ENCODE peak calls at places on chromosomes 5 and 9, in six cellular contexts. D is AG04450, U is A549, I is GM23338, R is prostate gland, S is fibroblast of pulmonary artery. Y is an unnamed sample.

GRCh38 chr5:1014346-1014745 is 5.7 kb downstream of the NKD2 start:
- DNase-seq in D (no peak), U (no peak), I (no peak), R (no peak), S (no peak), Y (no peak)

GRCh38 chr5:58847041-58847440 is 264.2 kb downstream of the RAB3C start:
- DNase-seq in D (no peak), U (no peak), I (no peak), R (no peak), S (no peak), Y (no peak)

GRCh38 chr5:96149546-96149945 is 187.9 kb upstream of the ELL2 start:
- DNase-seq in D (no peak), U (peak; percentile 39), I (no peak), R (peak; percentile 44), S (peak; percentile 17), Y (peak; percentile 65)

GRCh38 chr5:1099931-1100651 is 11.8 kb downstream of the SLC12A7 start:
- DNase-seq in D (no peak), U (no peak), I (peak; percentile 61), R (no peak), S (peak; percentile 17), Y (no peak)

GRCh38 chr9:134923466-134923865 is 5.8 kb upstream of the FCN1 start:
- DNase-seq in D (no peak), U (no peak), I (no peak), R (no peak), S (no peak), Y (no peak)

GRCh38 chr5:80212171-80212667 is 43.6 kb downstream of the SERINC5 start:
- DNase-seq in D (no peak), U (no peak), I (no peak), R (no peak), S (no peak), Y (no peak)

GRCh38 chr5:164319161-164319560 is 813.7 kb downstream of the MAT2B start:
- DNase-seq in D (no peak), U (no peak), I (no peak), R (no peak), S (no peak), Y (no peak)

GRCh38 chr9:126953089-126953809 is 38.7 kb downstream of the RALGPS1 start:
- DNase-seq in D (peak; percentile 78), U (no peak), I (no peak), R (no peak), S (peak; percentile 80), Y (peak; percentile 76)

GRCh38 chr5:6730407-6730806 is 17.2 kb downstream of the TENT4A start:
- DNase-seq in D (no peak), U (no peak), I (no peak), R (no peak), S (no peak), Y (no peak)

GRCh38 chr5:163535290-163535689 is 29.9 kb downstream of the MAT2B start:
- DNase-seq in D (no peak), U (no peak), I (no peak), R (no peak), S (no peak), Y (no peak)

GRCh38 chr9:117405950-117406705 is 8.7 kb downstream of the ASTN2 start:
- DNase-seq in D (no peak), U (no peak), I (peak; percentile 44), R (peak; percentile 10), S (no peak), Y (no peak)

GRCh38 chr5:139648205-139649081 is at the start of gene CXXC5:
- DNase-seq in D (peak; percentile 68), U (peak; percentile 81), I (peak; percentile 88), R (peak; percentile 82), S (peak; percentile 85), Y (peak; percentile 92)

GRCh38 chr5:111585291-111585690 is 73.0 kb upstream of the STARD4 start:
- DNase-seq in D (no peak), U (no peak), I (no peak), R (no peak), S (no peak), Y (no peak)

GRCh38 chr5:123180178-123180577 is 91.1 kb downstream of the PRDM6 start:
- DNase-seq in D (no peak), U (no peak), I (no peak), R (no peak), S (no peak), Y (peak; percentile 10)

GRCh38 chr9:94865599-94866456 is 139.3 kb downstream of the AOPEP start:
- DNase-seq in D (peak; percentile 78), U (peak; percentile 62), I (no peak), R (no peak), S (no peak), Y (peak; percentile 75)

GRCh38 chr9:131289301-131290038 is at the start of gene PLPP7:
- DNase-seq in D (no peak), U (no peak), I (peak; percentile 84), R (no peak), S (peak; percentile 56), Y (peak; percentile 79)

GRCh38 chr5:83711982-83712601 is 8.6 kb downstream of the HAPLN1 start:
- DNase-seq in D (no peak), U (peak; percentile 59), I (peak; percentile 77), R (peak; percentile 20), S (peak; percentile 66), Y (peak; percentile 36)

GRCh38 chr5:177606071-177607051 is 6.4 kb downstream of the B4GALT7 start:
- DNase-seq in D (no peak), U (no peak), I (no peak), R (no peak), S (no peak), Y (no peak)

GRCh38 chr5:54519083-54519541 is 1.6 kb downstream of the SNX18 start:
- DNase-seq in D (no peak), U (no peak), I (no peak), R (peak; percentile 5), S (no peak), Y (no peak)

GRCh38 chr5:103232393-103232999 is 26.1 kb upstream of the MACIR start:
- DNase-seq in D (no peak), U (peak; percentile 49), I (peak; percentile 56), R (no peak), S (peak; percentile 74), Y (peak; percentile 47)

DNA sequence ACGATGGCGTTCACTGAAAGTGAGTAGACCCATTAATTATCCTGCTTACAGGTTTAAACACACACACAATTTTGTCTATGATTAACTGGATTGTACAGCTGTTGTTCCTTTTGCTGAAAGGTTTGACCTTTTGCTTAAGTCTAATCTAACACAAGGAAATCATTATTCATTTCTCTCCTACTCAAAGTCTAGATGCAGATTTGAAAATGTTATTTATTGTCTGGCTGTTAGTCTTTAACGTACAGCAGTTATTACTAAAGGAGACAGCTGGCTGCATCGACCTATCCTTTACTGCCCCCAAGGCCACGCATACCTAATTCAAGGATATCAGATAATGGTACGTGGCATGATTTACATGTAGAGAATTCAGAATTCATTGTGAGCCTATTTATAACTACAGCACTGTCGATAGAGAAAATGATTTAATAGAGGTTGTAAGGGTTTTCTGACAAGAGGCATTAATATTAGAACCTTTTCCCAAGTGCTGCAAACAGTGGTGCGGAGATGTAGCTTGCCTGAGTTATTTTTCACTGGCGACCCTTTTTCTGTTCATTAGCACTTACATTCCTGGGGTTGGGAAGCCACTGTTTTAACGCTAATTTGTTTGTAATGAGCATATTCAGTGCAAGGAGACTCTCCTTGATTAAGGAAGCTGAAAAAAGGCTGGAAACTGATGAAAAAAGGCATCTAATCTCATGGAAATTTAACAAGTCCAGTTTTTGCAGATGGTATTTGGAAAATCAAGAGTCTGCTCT is 368.4 kb upstream of the GRAMD2B start:
- DNase-seq in D (no peak), U (no peak), I (peak; percentile 59), R (no peak), S (no peak), Y (no peak)
- TF ChIP-seq CTCF in D (no peak), U (no peak), I (peak; percentile 23), R (no peak), S (no peak), Y (no peak)

DNA sequence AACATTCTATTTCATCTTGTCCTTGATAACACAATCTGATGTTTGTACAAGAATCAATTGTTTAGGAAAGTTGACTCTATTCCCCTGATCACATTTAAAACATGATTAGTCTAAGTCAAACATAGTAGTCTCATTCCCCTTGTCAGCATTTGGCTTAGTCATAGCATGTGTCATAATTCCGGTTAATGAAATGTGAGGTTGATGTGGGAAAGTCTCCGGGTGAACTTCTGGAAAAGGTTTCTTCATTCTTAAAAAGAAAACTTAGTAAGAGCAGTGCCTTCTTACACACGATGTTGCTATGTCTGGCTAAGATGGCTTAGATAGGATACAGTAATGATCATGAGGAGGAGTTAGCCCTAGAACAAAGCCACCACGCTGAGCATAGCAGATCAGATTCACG is 462.5 kb upstream of the PAPPA start:
- DNase-seq in D (peak; percentile 93), U (peak; percentile 83), I (no peak), R (no peak), S (peak; percentile 98), Y (peak; percentile 99)
- H3K4me3 ChIP-seq in D (no peak overlapping the region), U (no peak overlapping the region), I (no peak overlapping the region), R (no peak overlapping the region), S (no peak overlapping the region), Y (no peak overlapping the region)

GRCh38 chr5:56814361-56814962 is 887 bp upstream of the MAP3K1 start:
- DNase-seq in D (no peak), U (peak; percentile 31), I (peak; percentile 60), R (peak; percentile 40), S (no peak), Y (no peak)

GRCh38 chr5:56816546-56817081 is 1.3 kb downstream of the MAP3K1 start:
- DNase-seq in D (no peak), U (peak; percentile 46), I (peak; percentile 89), R (peak; percentile 55), S (peak; percentile 49), Y (peak; percentile 52)

GRCh38 chr5:56813302-56813701 is 2.0 kb upstream of the MAP3K1 start:
- DNase-seq in D (no peak), U (no peak), I (no peak), R (no peak), S (no peak), Y (no peak)

GRCh38 chr5:56815657-56816545 is 552 bp downstream of the MAP3K1 start:
- DNase-seq in D (no peak), U (peak; percentile 41), I (peak; percentile 46), R (peak; percentile 30), S (peak; percentile 42), Y (peak; percentile 40)

GRCh38 chr5:56814963-56815656 is at the start of gene MAP3K1:
- DNase-seq in D (no peak), U (peak; percentile 79), I (peak; percentile 69), R (peak; percentile 90), S (peak; percentile 74), Y (peak; percentile 54)
- TF ChIP-seq CTCF in D (no peak), U (no peak), I (no peak), R (no peak), S (no peak), Y (no peak)

DNA sequence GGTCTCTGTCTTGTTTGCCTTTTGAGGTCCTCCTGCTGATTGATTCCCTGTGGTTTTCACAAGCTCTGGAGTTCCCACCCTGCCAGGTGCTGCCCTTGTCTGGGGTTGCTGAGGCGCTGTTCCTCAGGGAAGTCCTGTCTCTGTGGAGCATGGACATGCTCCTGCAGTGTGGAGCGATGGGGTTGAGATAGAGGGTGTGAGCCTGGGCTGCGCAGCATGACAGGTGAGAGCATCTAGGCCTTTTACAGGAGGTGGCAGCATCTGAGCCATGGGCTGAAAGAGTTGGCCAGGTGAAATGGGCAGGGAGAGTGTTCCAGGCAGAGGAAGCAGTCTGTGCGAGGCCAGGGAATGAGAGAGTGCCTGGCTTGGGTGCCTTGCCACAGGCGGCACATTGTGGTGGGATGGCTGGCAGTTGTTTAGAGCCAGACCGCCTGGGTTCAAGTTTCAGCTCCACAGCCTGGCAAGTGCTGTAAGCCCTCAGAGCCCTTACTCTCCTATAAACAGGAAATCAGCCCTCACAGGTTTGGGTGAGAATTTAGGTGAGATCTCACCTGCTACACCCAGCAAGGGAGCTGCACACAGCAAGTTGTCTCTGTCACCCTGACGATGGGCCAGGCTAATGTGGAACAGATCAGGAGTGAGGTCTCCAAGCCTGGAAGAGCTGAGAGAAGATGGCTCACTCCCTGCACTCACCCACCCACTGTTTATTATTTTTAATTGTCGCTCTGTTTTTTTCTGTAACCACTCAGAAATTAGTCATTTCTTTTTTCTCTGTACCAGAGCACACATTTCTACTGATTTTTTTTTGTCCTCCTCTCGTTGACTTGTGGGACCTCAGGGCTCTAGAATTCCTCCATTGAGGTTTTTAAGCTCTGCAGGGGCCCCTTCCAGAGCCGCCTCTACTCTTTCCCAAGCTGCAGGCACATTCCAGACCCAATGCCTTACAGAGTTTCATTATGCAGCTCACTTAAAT is 19.6 kb downstream of the TCOF1 start:
- DNase-seq in D (peak; percentile 26), U (no peak), I (no peak), R (no peak), S (no peak), Y (peak; percentile 57)
- H3K4me3 ChIP-seq in D (no peak overlapping the region), U (no peak overlapping the region), I (no peak overlapping the region), R (no peak overlapping the region), S (no peak overlapping the region), Y (no peak overlapping the region)

Y was measured in AG10803.